ENCODE peak calls at places on chromosomes 12 and 14, in nine cellular contexts. One of them, this sample, is unnamed.

GRCh38 chr14:51269634-51270033 is 29.6 kb downstream of the TMX1 start:
- DNase-seq in Calu3: no peak
- DNase-seq in stimulated activated CD4-positive, alpha-beta T cell treated with anti-CD3 and anti-CD28 coated beads, TNF-alpha, amount 100 ng/mL, for 24 hours: no peak
- DNase-seq in dorsolateral prefrontal cortex: no peak
- DNase-seq in SK-MEL-5: no peak
- DNase-seq in MM.1S: no peak
- DNase-seq in stimulated activated CD8-positive, alpha-beta memory T cell treated with anti-CD3 and anti-CD28 coated beads, Interleukin-4, amount 100 ng/mL, for 48 hours: no peak
- DNase-seq in endothelial cell: no peak
- DNase-seq in heart left ventricle: no peak
- DNase-seq in this sample: no peak

GRCh38 chr14:61130512-61131260 is 149.6 kb downstream of the SLC38A6 start:
- DNase-seq in stimulated activated CD4-positive, alpha-beta T cell treated with anti-CD3 and anti-CD28 coated beads, TNF-alpha, amount 100 ng/mL, for 24 hours: no peak
- DNase-seq in dorsolateral prefrontal cortex: no peak
- DNase-seq in SK-MEL-5: no peak
- DNase-seq in stimulated activated CD8-positive, alpha-beta memory T cell treated with anti-CD3 and anti-CD28 coated beads, Interleukin-4, amount 100 ng/mL, for 48 hours: no peak
- DNase-seq in heart left ventricle: no peak
- DNase-seq in endothelial cell: no peak
- DNase-seq in Calu3: no peak
- DNase-seq in MM.1S: no peak
- DNase-seq in this sample: no peak

GRCh38 chr12:34393086-34393820 is 371.0 kb downstream of the ALG10 start:
- DNase-seq in dorsolateral prefrontal cortex: no peak
- DNase-seq in endothelial cell: no peak
- DNase-seq in stimulated activated CD8-positive, alpha-beta memory T cell treated with anti-CD3 and anti-CD28 coated beads, Interleukin-4, amount 100 ng/mL, for 48 hours: peak; percentile 3
- DNase-seq in stimulated activated CD4-positive, alpha-beta T cell treated with anti-CD3 and anti-CD28 coated beads, TNF-alpha, amount 100 ng/mL, for 24 hours: no peak
- DNase-seq in SK-MEL-5: no peak
- DNase-seq in Calu3: no peak
- DNase-seq in MM.1S: no peak
- DNase-seq in heart left ventricle: peak; percentile 17
- DNase-seq in this sample: no peak

GRCh38 chr12:54991992-54992377 is 7.4 kb upstream of the TESPA1 start:
- DNase-seq in MM.1S: no peak
- DNase-seq in endothelial cell: no peak
- DNase-seq in SK-MEL-5: no peak
- DNase-seq in dorsolateral prefrontal cortex: no peak
- DNase-seq in stimulated activated CD8-positive, alpha-beta memory T cell treated with anti-CD3 and anti-CD28 coated beads, Interleukin-4, amount 100 ng/mL, for 48 hours: no peak
- DNase-seq in Calu3: no peak
- DNase-seq in heart left ventricle: no peak
- DNase-seq in stimulated activated CD4-positive, alpha-beta T cell treated with anti-CD3 and anti-CD28 coated beads, TNF-alpha, amount 100 ng/mL, for 24 hours: no peak
- DNase-seq in this sample: no peak

GRCh38 chr14:37595809-37596595 is 573 bp downstream of the TTC6 start:
- DNase-seq in MM.1S: peak; percentile 79
- DNase-seq in stimulated activated CD8-positive, alpha-beta memory T cell treated with anti-CD3 and anti-CD28 coated beads, Interleukin-4, amount 100 ng/mL, for 48 hours: peak; percentile 78
- DNase-seq in dorsolateral prefrontal cortex: no peak
- DNase-seq in stimulated activated CD4-positive, alpha-beta T cell treated with anti-CD3 and anti-CD28 coated beads, TNF-alpha, amount 100 ng/mL, for 24 hours: peak; percentile 58
- DNase-seq in Calu3: peak; percentile 92
- DNase-seq in SK-MEL-5: no peak
- DNase-seq in heart left ventricle: no peak
- DNase-seq in endothelial cell: peak; percentile 17
- DNase-seq in this sample: no peak

GRCh38 chr14:71742491-71742890 is 189.7 kb upstream of the RGS6 start:
- DNase-seq in Calu3: no peak
- DNase-seq in endothelial cell: no peak
- DNase-seq in SK-MEL-5: no peak
- DNase-seq in dorsolateral prefrontal cortex: no peak
- DNase-seq in stimulated activated CD4-positive, alpha-beta T cell treated with anti-CD3 and anti-CD28 coated beads, TNF-alpha, amount 100 ng/mL, for 24 hours: no peak
- DNase-seq in MM.1S: no peak
- DNase-seq in heart left ventricle: no peak
- DNase-seq in stimulated activated CD8-positive, alpha-beta memory T cell treated with anti-CD3 and anti-CD28 coated beads, Interleukin-4, amount 100 ng/mL, for 48 hours: no peak
- DNase-seq in this sample: no peak

GRCh38 chr14:49853572-49854375 is 1.2 kb upstream of the NEMF start:
- DNase-seq in dorsolateral prefrontal cortex: peak; percentile 62
- DNase-seq in Calu3: peak; percentile 84
- DNase-seq in heart left ventricle: peak; percentile 70
- DNase-seq in stimulated activated CD4-positive, alpha-beta T cell treated with anti-CD3 and anti-CD28 coated beads, TNF-alpha, amount 100 ng/mL, for 24 hours: peak; percentile 51
- DNase-seq in SK-MEL-5: peak; percentile 92
- DNase-seq in endothelial cell: peak; percentile 74
- DNase-seq in stimulated activated CD8-positive, alpha-beta memory T cell treated with anti-CD3 and anti-CD28 coated beads, Interleukin-4, amount 100 ng/mL, for 48 hours: peak; percentile 74
- DNase-seq in MM.1S: peak; percentile 64
- DNase-seq in this sample: peak; percentile 40

GRCh38 chr14:59161571-59162175 is 26.8 kb upstream of the DAAM1 start:
- DNase-seq in dorsolateral prefrontal cortex: no peak
- DNase-seq in endothelial cell: no peak
- DNase-seq in stimulated activated CD4-positive, alpha-beta T cell treated with anti-CD3 and anti-CD28 coated beads, TNF-alpha, amount 100 ng/mL, for 24 hours: no peak
- DNase-seq in Calu3: peak; percentile 36
- DNase-seq in heart left ventricle: no peak
- DNase-seq in MM.1S: no peak
- DNase-seq in stimulated activated CD8-positive, alpha-beta memory T cell treated with anti-CD3 and anti-CD28 coated beads, Interleukin-4, amount 100 ng/mL, for 48 hours: peak; percentile 30
- DNase-seq in SK-MEL-5: no peak
- DNase-seq in this sample: no peak

GRCh38 chr14:83520837-83521236 is 1987.2 kb upstream of the SEL1L start:
- DNase-seq in heart left ventricle: no peak
- DNase-seq in SK-MEL-5: no peak
- DNase-seq in endothelial cell: no peak
- DNase-seq in MM.1S: no peak
- DNase-seq in stimulated activated CD8-positive, alpha-beta memory T cell treated with anti-CD3 and anti-CD28 coated beads, Interleukin-4, amount 100 ng/mL, for 48 hours: no peak
- DNase-seq in dorsolateral prefrontal cortex: no peak
- DNase-seq in Calu3: no peak
- DNase-seq in stimulated activated CD4-positive, alpha-beta T cell treated with anti-CD3 and anti-CD28 coated beads, TNF-alpha, amount 100 ng/mL, for 24 hours: no peak
- DNase-seq in this sample: no peak

GRCh38 chr12:128138125-128138524 is 128.8 kb upstream of the TMEM132C start:
- DNase-seq in Calu3: no peak
- DNase-seq in dorsolateral prefrontal cortex: no peak
- DNase-seq in stimulated activated CD4-positive, alpha-beta T cell treated with anti-CD3 and anti-CD28 coated beads, TNF-alpha, amount 100 ng/mL, for 24 hours: no peak
- DNase-seq in MM.1S: no peak
- DNase-seq in heart left ventricle: no peak
- DNase-seq in endothelial cell: no peak
- DNase-seq in SK-MEL-5: no peak
- DNase-seq in stimulated activated CD8-positive, alpha-beta memory T cell treated with anti-CD3 and anti-CD28 coated beads, Interleukin-4, amount 100 ng/mL, for 48 hours: no peak
- DNase-seq in this sample: no peak

GRCh38 chr12:10559241-10559640 is 53.6 kb downstream of the EIF2S3B start:
- DNase-seq in Calu3: no peak
- DNase-seq in dorsolateral prefrontal cortex: no peak
- DNase-seq in SK-MEL-5: no peak
- DNase-seq in stimulated activated CD4-positive, alpha-beta T cell treated with anti-CD3 and anti-CD28 coated beads, TNF-alpha, amount 100 ng/mL, for 24 hours: no peak
- DNase-seq in heart left ventricle: no peak
- DNase-seq in MM.1S: no peak
- DNase-seq in stimulated activated CD8-positive, alpha-beta memory T cell treated with anti-CD3 and anti-CD28 coated beads, Interleukin-4, amount 100 ng/mL, for 48 hours: peak; percentile 62
- DNase-seq in endothelial cell: no peak
- DNase-seq in this sample: no peak

GRCh38 chr14:102983496-102983895 is 61.0 kb downstream of the AMN start:
- DNase-seq in endothelial cell: no peak
- DNase-seq in SK-MEL-5: no peak
- DNase-seq in stimulated activated CD4-positive, alpha-beta T cell treated with anti-CD3 and anti-CD28 coated beads, TNF-alpha, amount 100 ng/mL, for 24 hours: no peak
- DNase-seq in stimulated activated CD8-positive, alpha-beta memory T cell treated with anti-CD3 and anti-CD28 coated beads, Interleukin-4, amount 100 ng/mL, for 48 hours: no peak
- DNase-seq in heart left ventricle: no peak
- DNase-seq in Calu3: no peak
- DNase-seq in dorsolateral prefrontal cortex: no peak
- DNase-seq in MM.1S: no peak
- DNase-seq in this sample: no peak

GRCh38 chr12:130879781-130880389 is 8.0 kb downstream of the RAN start:
- DNase-seq in SK-MEL-5: no peak
- DNase-seq in endothelial cell: no peak
- DNase-seq in MM.1S: no peak
- DNase-seq in heart left ventricle: no peak
- DNase-seq in stimulated activated CD4-positive, alpha-beta T cell treated with anti-CD3 and anti-CD28 coated beads, TNF-alpha, amount 100 ng/mL, for 24 hours: no peak
- DNase-seq in Calu3: no peak
- DNase-seq in stimulated activated CD8-positive, alpha-beta memory T cell treated with anti-CD3 and anti-CD28 coated beads, Interleukin-4, amount 100 ng/mL, for 48 hours: no peak
- DNase-seq in dorsolateral prefrontal cortex: no peak
- DNase-seq in this sample: no peak

GRCh38 chr14:106417224-106418049 is 891.1 kb downstream of the TMEM121 start:
- DNase-seq in SK-MEL-5: peak; percentile 69
- DNase-seq in stimulated activated CD4-positive, alpha-beta T cell treated with anti-CD3 and anti-CD28 coated beads, TNF-alpha, amount 100 ng/mL, for 24 hours: peak; percentile 82
- DNase-seq in Calu3: peak; percentile 52
- DNase-seq in stimulated activated CD8-positive, alpha-beta memory T cell treated with anti-CD3 and anti-CD28 coated beads, Interleukin-4, amount 100 ng/mL, for 48 hours: peak; percentile 100
- DNase-seq in dorsolateral prefrontal cortex: no peak
- DNase-seq in heart left ventricle: peak; percentile 60
- DNase-seq in endothelial cell: no peak
- DNase-seq in MM.1S: peak; percentile 90
- DNase-seq in this sample: no peak

GRCh38 chr12:92068441-92068840 is 77.2 kb downstream of the BTG1 start:
- DNase-seq in Calu3: no peak
- DNase-seq in stimulated activated CD4-positive, alpha-beta T cell treated with anti-CD3 and anti-CD28 coated beads, TNF-alpha, amount 100 ng/mL, for 24 hours: no peak
- DNase-seq in endothelial cell: no peak
- DNase-seq in SK-MEL-5: no peak
- DNase-seq in MM.1S: no peak
- DNase-seq in heart left ventricle: no peak
- DNase-seq in dorsolateral prefrontal cortex: no peak
- DNase-seq in stimulated activated CD8-positive, alpha-beta memory T cell treated with anti-CD3 and anti-CD28 coated beads, Interleukin-4, amount 100 ng/mL, for 48 hours: no peak
- DNase-seq in this sample: no peak

GRCh38 chr14:91354979-91355685 is 62.5 kb downstream of the CCDC88C start:
- DNase-seq in MM.1S: peak; percentile 51
- DNase-seq in heart left ventricle: no peak
- DNase-seq in dorsolateral prefrontal cortex: no peak
- DNase-seq in SK-MEL-5: peak; percentile 19
- DNase-seq in endothelial cell: peak; percentile 71
- DNase-seq in Calu3: no peak
- DNase-seq in stimulated activated CD8-positive, alpha-beta memory T cell treated with anti-CD3 and anti-CD28 coated beads, Interleukin-4, amount 100 ng/mL, for 48 hours: peak; percentile 74
- DNase-seq in stimulated activated CD4-positive, alpha-beta T cell treated with anti-CD3 and anti-CD28 coated beads, TNF-alpha, amount 100 ng/mL, for 24 hours: no peak
- DNase-seq in this sample: no peak

GRCh38 chr14:61502459-61503093 is 181.2 kb downstream of the PRKCH start:
- DNase-seq in dorsolateral prefrontal cortex: no peak
- DNase-seq in Calu3: no peak
- DNase-seq in endothelial cell: no peak
- DNase-seq in MM.1S: no peak
- DNase-seq in SK-MEL-5: peak; percentile 48
- DNase-seq in stimulated activated CD4-positive, alpha-beta T cell treated with anti-CD3 and anti-CD28 coated beads, TNF-alpha, amount 100 ng/mL, for 24 hours: no peak
- DNase-seq in heart left ventricle: no peak
- DNase-seq in stimulated activated CD8-positive, alpha-beta memory T cell treated with anti-CD3 and anti-CD28 coated beads, Interleukin-4, amount 100 ng/mL, for 48 hours: no peak
- DNase-seq in this sample: no peak

GRCh38 chr12:131800594-131801135 is 27.5 kb upstream of the MMP17 start:
- DNase-seq in SK-MEL-5: no peak
- DNase-seq in endothelial cell: no peak
- DNase-seq in MM.1S: no peak
- DNase-seq in stimulated activated CD4-positive, alpha-beta T cell treated with anti-CD3 and anti-CD28 coated beads, TNF-alpha, amount 100 ng/mL, for 24 hours: no peak
- DNase-seq in heart left ventricle: no peak
- DNase-seq in dorsolateral prefrontal cortex: no peak
- DNase-seq in stimulated activated CD8-positive, alpha-beta memory T cell treated with anti-CD3 and anti-CD28 coated beads, Interleukin-4, amount 100 ng/mL, for 48 hours: no peak
- DNase-seq in Calu3: no peak
- DNase-seq in this sample: no peak

GRCh38 chr14:60651051-60651935 is 2.0 kb upstream of the SIX1 start:
- DNase-seq in stimulated activated CD8-positive, alpha-beta memory T cell treated with anti-CD3 and anti-CD28 coated beads, Interleukin-4, amount 100 ng/mL, for 48 hours: no peak
- DNase-seq in dorsolateral prefrontal cortex: no peak
- DNase-seq in SK-MEL-5: no peak
- DNase-seq in Calu3: no peak
- DNase-seq in MM.1S: no peak
- DNase-seq in heart left ventricle: no peak
- DNase-seq in endothelial cell: no peak
- DNase-seq in stimulated activated CD4-positive, alpha-beta T cell treated with anti-CD3 and anti-CD28 coated beads, TNF-alpha, amount 100 ng/mL, for 24 hours: no peak
- DNase-seq in this sample: no peak

GRCh38 chr14:93103392-93104080 is 12.2 kb downstream of the ITPK1 start:
- DNase-seq in dorsolateral prefrontal cortex: no peak
- DNase-seq in Calu3: peak; percentile 16
- DNase-seq in heart left ventricle: no peak
- DNase-seq in endothelial cell: no peak
- DNase-seq in SK-MEL-5: no peak
- DNase-seq in stimulated activated CD4-positive, alpha-beta T cell treated with anti-CD3 and anti-CD28 coated beads, TNF-alpha, amount 100 ng/mL, for 24 hours: no peak
- DNase-seq in MM.1S: peak; percentile 74
- DNase-seq in stimulated activated CD8-positive, alpha-beta memory T cell treated with anti-CD3 and anti-CD28 coated beads, Interleukin-4, amount 100 ng/mL, for 48 hours: peak; percentile 76
- DNase-seq in this sample: no peak

This sample was measured in caudate nucleus.